ENCODE peak calls at places on chromosomes 4 and X, in five cellular contexts. F is OCI-LY7, Z is brain microvascular endothelial cell, S is suprapubic skin, L is WERI-Rb-1. M is an unnamed sample.

GRCh38 chrX:71910526-71911022 is at the start of gene NHSL2:
- DNase-seq in F (no peak), Z (no peak), S (no peak), L (peak), M (no peak)

GRCh38 chr4:171813195-171813955 is at the start of gene GALNTL6:
- DNase-seq in F (no peak), Z (no peak), S (no peak), L (peak), M (peak)

GRCh38 chr4:60683357-60683756 is 516.8 kb upstream of the ADGRL3 start:
- DNase-seq in F (no peak), Z (peak), S (no peak), L (no peak), M (peak)

GRCh38 chr4:158715787-158716186 is 7.4 kb downstream of the PPID start:
- DNase-seq in F (no peak), Z (no peak), S (no peak), L (no peak), M (no peak)

GRCh38 chrX:96407501-96407900 is 277.1 kb upstream of the DIAPH2 start:
- DNase-seq in F (no peak), Z (peak), S (no peak), L (no peak), M (peak)

GRCh38 chrX:12469296-12469695 is 321.9 kb upstream of the PRPS2 start:
- DNase-seq in F (no peak), Z (no peak), S (no peak), L (no peak), M (no peak)

GRCh38 chr4:110533940-110534339 is 58.0 kb downstream of the ENPEP start:
- DNase-seq in F (peak), Z (peak), S (no peak), L (no peak), M (peak)

GRCh38 chrX:50161143-50161542 is 39.7 kb downstream of the AKAP4 start:
- DNase-seq in F (no peak), Z (no peak), S (no peak), L (no peak), M (no peak)

GRCh38 chr4:145501051-145501660 is 19.5 kb downstream of the SMAD1 start:
- DNase-seq in F (peak), Z (no peak), S (no peak), L (no peak), M (no peak)

GRCh38 chrX:140123446-140123845 is 158.1 kb upstream of the CXorf66 start:
- DNase-seq in F (no peak), Z (no peak), S (no peak), L (no peak), M (peak)

GRCh38 chr4:54403700-54404453 is 174.8 kb downstream of the PDGFRA start:
- DNase-seq in F (no peak), Z (no peak), S (no peak), L (no peak), M (no peak)

GRCh38 chr4:89660851-89661250 is 176.1 kb downstream of the SNCA start:
- DNase-seq in F (no peak), Z (no peak), S (no peak), L (no peak), M (peak)

GRCh38 chrX:118540342-118540741 is 44.7 kb downstream of the DOCK11 start:
- DNase-seq in F (no peak), Z (no peak), S (no peak), L (no peak), M (no peak)

GRCh38 chrX:118536687-118537461 is 41.3 kb downstream of the DOCK11 start:
- DNase-seq in F (peak), Z (peak), S (no peak), L (no peak), M (peak)

GRCh38 chrX:118534716-118535493 is 39.3 kb downstream of the DOCK11 start:
- DNase-seq in F (no peak), Z (no peak), S (no peak), L (no peak), M (no peak)

GRCh38 chrX:118541482-118541881 is 45.9 kb downstream of the DOCK11 start:
- DNase-seq in F (no peak), Z (no peak), S (no peak), L (no peak), M (no peak)

DNA sequence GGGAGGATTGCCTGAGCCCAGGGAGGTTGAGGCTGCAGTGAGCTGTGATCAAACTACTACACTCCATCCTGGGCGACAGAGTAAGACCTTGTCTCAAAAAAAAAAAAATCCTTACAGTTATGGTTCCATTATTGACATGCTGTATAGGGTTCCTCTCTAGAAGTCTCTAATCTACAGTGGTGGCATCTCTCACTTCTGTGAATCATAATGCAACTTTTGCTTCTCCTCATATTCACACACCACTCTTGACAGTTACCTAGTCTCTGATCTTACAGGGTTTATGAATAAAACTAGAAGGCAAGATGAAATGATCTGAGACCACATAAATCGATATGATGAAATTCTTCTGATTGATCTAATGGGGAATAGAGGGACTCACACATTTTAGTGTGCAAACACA is 40.6 kb downstream of the DOCK11 start:
- DNase-seq in F (no peak), Z (no peak), S (no peak), L (no peak), M (no peak)
- TF ChIP-seq CTCF in F (no peak), Z (no peak), S (no peak), L (no peak), M (no peak)

GRCh38 chr4:7885216-7886134 is 54.2 kb downstream of the AFAP1 start:
- DNase-seq in F (no peak), Z (no peak), S (no peak), L (no peak), M (no peak)
- H3K4me3 ChIP-seq in F (no peak), Z (no peak), S (no peak), L (no peak), M (no peak)

DNA sequence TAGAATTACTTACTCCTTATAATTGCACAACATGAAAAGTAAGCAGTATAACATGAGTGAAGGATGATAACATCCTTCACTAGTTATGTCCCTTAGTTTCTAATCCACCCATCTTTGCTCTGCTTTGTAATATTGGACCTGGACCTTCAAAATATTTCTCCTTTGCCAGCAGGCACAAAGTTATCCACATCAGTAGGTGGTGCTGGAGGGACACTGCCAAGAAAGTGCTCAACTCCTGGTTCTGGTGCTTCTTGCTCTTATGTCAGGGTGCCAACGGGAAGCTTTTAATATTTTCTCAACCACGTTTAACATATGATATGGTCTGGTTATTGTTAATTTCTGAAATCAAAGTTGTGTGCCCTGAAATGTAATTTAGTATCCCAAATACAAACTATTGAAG is 49.1 kb downstream of the TMEM165 start:
- DNase-seq in F (no peak), Z (peak), S (no peak), L (no peak), M (peak)
- TF ChIP-seq CTCF in F (peak), Z (peak), S (peak), L (peak), M (peak)

DNA sequence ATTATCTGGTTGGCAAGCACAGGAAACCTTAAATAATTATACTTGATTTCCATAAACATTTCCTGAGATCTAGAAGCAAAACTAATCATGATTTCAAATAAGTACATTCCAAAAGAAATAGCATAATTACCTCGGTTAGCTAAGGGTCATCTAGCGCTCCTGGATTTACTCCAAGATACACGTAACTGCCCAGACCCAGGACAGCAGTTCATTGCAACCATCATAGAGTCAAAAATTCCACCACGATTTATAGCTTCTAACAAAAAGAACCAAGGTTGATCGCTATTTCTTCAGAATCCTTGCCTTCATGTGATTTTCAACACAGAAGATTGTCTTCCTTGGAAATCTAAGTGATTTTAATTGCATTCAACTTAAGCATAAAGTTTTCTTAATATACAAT is 1235.5 kb upstream of the TENM3 start:
- DNase-seq in F (no peak), Z (peak), S (no peak), L (no peak), M (no peak)
- H3K4me3 ChIP-seq in F (no peak), Z (no peak), S (no peak), L (no peak), M (no peak)

DNA sequence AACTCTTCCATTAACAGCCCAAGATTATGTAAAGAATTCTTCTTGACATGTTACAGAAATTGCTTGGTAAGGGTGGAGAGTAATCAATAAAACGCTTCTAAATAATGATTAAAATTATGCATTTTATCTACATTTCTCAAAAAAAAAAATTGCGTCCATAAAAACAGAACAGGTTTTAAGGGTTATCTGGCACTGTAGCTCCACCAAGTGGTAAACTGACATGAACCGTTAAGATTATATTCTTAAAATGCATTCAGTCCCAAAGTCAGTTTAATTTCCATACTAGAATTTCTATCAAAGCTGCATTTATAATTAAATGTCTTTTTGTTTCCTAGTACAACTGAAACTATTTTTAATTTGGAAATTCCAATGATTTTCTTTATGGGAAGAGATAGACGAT is 214.0 kb upstream of the UGT8 start:
- DNase-seq in F (peak), Z (peak), S (no peak), L (no peak), M (peak)
- TF ChIP-seq CTCF in F (peak), Z (peak), S (no peak), L (peak), M (peak)